ENCODE peak calls at places on chromosomes 4 and X, in five cellular contexts. J is SK-N-SH, T is heart right ventricle, L is gastrocnemius medialis, X is PC-9. O is an unnamed sample.

GRCh38 chr4:185912779-185913178 is 100.8 kb upstream of the SORBS2 start:
- DNase-seq in T (no peak), X (peak), J (no peak), L (no peak), O (peak)

GRCh38 chrX:14235004-14235403 is 205.3 kb upstream of the GEMIN8 start:
- DNase-seq in T (no peak), L (no peak), X (no peak), J (no peak), O (no peak)

GRCh38 chrX:23333842-23334535 is 660 bp upstream of the PTCHD1 start:
- DNase-seq in T (no peak), L (no peak), J (peak), X (no peak), O (no peak)

GRCh38 chrX:53435997-53436396 is 1.8 kb upstream of the HSD17B10 start:
- DNase-seq in X (peak), T (peak), J (peak), L (peak), O (no peak)

GRCh38 chr4:82201805-82202636 is 171.8 kb downstream of the HNRNPD start:
- DNase-seq in T (no peak), L (no peak), J (peak), X (no peak), O (peak)

GRCh38 chr4:86825511-86825910 is 23.7 kb downstream of the SLC10A6 start:
- DNase-seq in J (no peak), T (no peak), L (no peak), X (no peak), O (no peak)

GRCh38 chr4:26015133-26015651 is 101.2 kb downstream of the SMIM20 start:
- DNase-seq in T (peak), X (no peak), L (peak), J (no peak), O (no peak)

GRCh38 chr4:109614466-109614865 is 54.4 kb downstream of the MCUB start:
- DNase-seq in T (no peak), L (no peak), J (no peak), X (no peak), O (no peak)

GRCh38 chr4:150385606-150386005 is 196.3 kb upstream of the MAB21L2 start:
- DNase-seq in X (no peak), J (no peak), T (no peak), L (peak), O (no peak)

GRCh38 chrX:17595456-17596035 is 141.7 kb upstream of the SCML1 start:
- DNase-seq in T (no peak), X (peak), J (no peak), L (no peak), O (peak)

GRCh38 chr4:22237155-22237751 is 278.6 kb downstream of the ADGRA3 start:
- DNase-seq in X (no peak), T (peak), J (peak), L (no peak), O (no peak)

GRCh38 chrX:101136235-101136634 is 38.2 kb downstream of the CENPI start:
- DNase-seq in J (no peak), X (no peak), T (no peak), L (no peak), O (no peak)

GRCh38 chr4:122894802-122895201 is 27.6 kb downstream of the NUDT6 start:
- DNase-seq in L (no peak), J (peak), T (no peak), X (no peak), O (no peak)

GRCh38 chrX:100946521-100946920 is 17.8 kb upstream of the XKRX start:
- DNase-seq in J (no peak), L (no peak), X (peak), T (no peak), O (no peak)

GRCh38 chr4:133156096-133156495 is 7.0 kb downstream of the PCDH10 start:
- DNase-seq in X (no peak), L (no peak), T (no peak), J (no peak), O (no peak)

GRCh38 chr4:42656736-42656985 is 244 bp downstream of the ATP8A1 start:
- DNase-seq in T (no peak), X (no peak), J (no peak), L (no peak), O (no peak)

GRCh38 chr4:54930226-54930625 is 195.2 kb downstream of the KDR start:
- DNase-seq in J (no peak), L (no peak), X (no peak), T (no peak), O (peak)

GRCh38 chr4:84855774-84856173 is 110.7 kb downstream of the WDFY3 start:
- DNase-seq in T (no peak), X (no peak), L (peak), J (no peak), O (no peak)

GRCh38 chr4:152479428-152480026 is 56.4 kb downstream of the FBXW7 start:
- DNase-seq in L (no peak), J (no peak), X (no peak), T (no peak), O (no peak)

GRCh38 chrX:10900585-10901289 is 210.4 kb upstream of the HCCS start:
- DNase-seq in T (no peak), J (no peak), X (no peak), L (no peak), O (no peak)

GRCh38 chr4:102578819-102579218 is 77.7 kb downstream of the NFKB1 start:
- DNase-seq in X (no peak), J (no peak), T (no peak), L (no peak), O (no peak)

GRCh38 chrX:23332101-23332887 is 2.4 kb upstream of the PTCHD1 start:
- DNase-seq in J (peak), L (no peak), X (no peak), T (no peak), O (no peak)

GRCh38 chr4:141995051-141995450 is 358.7 kb downstream of the IL15 start:
- DNase-seq in X (no peak), L (no peak), J (no peak), T (no peak), O (no peak)

GRCh38 chr4:52244773-52245360 is 193.8 kb downstream of the SPATA18 start:
- DNase-seq in L (no peak), X (peak), T (no peak), J (peak), O (no peak)

GRCh38 chrX:136694491-136695087 is 46.6 kb downstream of the CD40LG start:
- DNase-seq in L (no peak), T (no peak), J (peak), X (peak), O (no peak)

GRCh38 chrX:55142206-55142918 is 53.5 kb downstream of the PAGE2 start:
- DNase-seq in X (no peak), J (no peak), T (no peak), L (no peak), O (no peak)

GRCh38 chrX:136185409-136186022 is 38.2 kb downstream of the FHL1 start:
- DNase-seq in J (no peak), X (peak), T (no peak), L (peak), O (no peak)

GRCh38 chr4:85409251-85409650 is 65.7 kb upstream of the ARHGAP24 start:
- DNase-seq in J (no peak), L (no peak), X (no peak), T (no peak), O (no peak)

GRCh38 chrX:19593684-19594083 is 78.4 kb upstream of the MAP3K15 start:
- DNase-seq in T (no peak), X (no peak), L (no peak), J (peak), O (no peak)

GRCh38 chr4:55071951-55072350 is 53.4 kb downstream of the KDR start:
- DNase-seq in T (no peak), X (no peak), L (no peak), J (no peak), O (peak)

GRCh38 chr4:8559524-8560264 is 20.5 kb upstream of the GPR78 start:
- DNase-seq in L (no peak), T (no peak), J (no peak), X (peak), O (no peak)

GRCh38 chrX:50680990-50681389 is 133.0 kb downstream of the SHROOM4 start:
- DNase-seq in T (no peak), J (peak), L (no peak), X (no peak), O (no peak)

GRCh38 chrX:136147966-136148365 is 633 bp downstream of the FHL1 start:
- DNase-seq in L (no peak), X (no peak), J (no peak), T (peak), O (no peak)

GRCh38 chrX:110049096-110049495 is 46.2 kb downstream of the TMEM164 start:
- DNase-seq in J (no peak), L (no peak), T (no peak), X (no peak), O (no peak)

GRCh38 chrX:110050885-110051284 is 48.0 kb downstream of the TMEM164 start:
- DNase-seq in L (no peak), X (no peak), J (no peak), T (no peak), O (no peak)

GRCh38 chrX:110051559-110051958 is 48.6 kb downstream of the TMEM164 start:
- DNase-seq in X (no peak), T (no peak), J (no peak), L (no peak), O (no peak)

GRCh38 chrX:110053453-110053852 is 50.5 kb downstream of the TMEM164 start:
- DNase-seq in X (no peak), T (no peak), J (no peak), L (peak), O (no peak)

DNA sequence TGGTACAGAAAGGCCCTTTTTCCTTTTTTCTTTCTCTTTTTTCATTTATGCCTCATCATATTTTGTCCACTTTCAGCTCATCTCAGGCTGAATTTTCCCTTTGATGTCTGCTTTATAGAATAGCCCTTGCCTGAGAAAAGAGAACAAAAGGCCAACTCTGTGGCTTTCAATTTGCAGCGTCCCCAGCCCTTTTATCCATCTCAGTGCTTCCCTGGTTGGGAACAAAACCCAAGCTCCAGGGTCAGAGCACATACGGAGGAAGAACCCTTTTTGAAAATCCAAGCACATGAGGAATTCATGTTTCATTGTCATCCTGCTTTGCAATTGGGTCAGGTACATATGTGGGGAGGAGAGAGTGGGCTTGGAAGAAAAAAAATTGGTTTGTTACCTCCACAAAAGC is 47.5 kb downstream of the TMEM164 start:
- DNase-seq in T (no peak), L (no peak), X (no peak), J (no peak), O (no peak)
- H3K27ac ChIP-seq in T (no peak), L (peak), X (no peak), J (no peak), O (no peak)

GRCh38 chr4:105598787-105599186 is 46.4 kb downstream of the ARHGEF38 start:
- DNase-seq in J (no peak), T (no peak), L (no peak), X (peak), O (no peak)
- H3K27ac ChIP-seq in J (no peak), T (no peak), L (no peak), X (no peak), O (no peak)

GRCh38 chrX:139930923-139931645 is 1.8 kb downstream of the ATP11C start:
- DNase-seq in T (peak), X (no peak), J (peak), L (no peak), O (no peak)
- H3K27ac ChIP-seq in T (no peak), X (no peak), J (peak), L (no peak), O (no peak)

DNA sequence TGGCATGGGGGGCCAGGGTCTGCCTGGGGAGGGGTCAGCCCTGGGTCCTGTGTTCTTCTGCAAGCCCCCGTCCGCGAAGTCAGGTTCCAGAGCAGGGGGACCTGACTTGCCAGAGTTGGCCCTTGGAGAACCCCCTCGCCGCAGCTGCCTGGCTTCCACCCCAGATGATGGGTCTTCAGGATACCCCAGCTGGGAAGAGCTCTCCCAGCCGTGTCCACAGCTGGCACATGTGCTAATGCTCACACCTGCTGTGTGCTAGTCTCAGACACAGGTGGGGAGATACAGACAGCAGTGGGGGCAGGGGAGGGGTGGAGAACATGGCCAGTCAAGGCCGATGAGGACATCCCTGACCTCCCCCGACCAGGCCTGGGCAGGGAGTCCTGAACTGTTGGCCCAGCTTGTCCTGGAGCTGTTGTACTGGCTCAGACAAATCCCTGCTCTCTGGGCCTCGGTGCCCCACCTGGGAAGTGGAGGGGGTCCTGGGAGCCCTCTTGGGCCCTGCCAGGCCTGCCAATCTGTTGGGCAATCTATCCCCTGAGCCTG is 3.5 kb downstream of the ADRA2C start:
- DNase-seq in J (no peak), L (no peak), X (no peak), T (no peak), O (no peak)
- H3K27ac ChIP-seq in J (no peak), L (no peak), X (no peak), T (no peak), O (no peak)